ENCODE peak calls at places on chromosomes 7 and 10, in seven cellular contexts. Z is midbrain, B is RPMI7951, U is GM13976, W is neuronal stem cell, Y is germinal center, G is A673. C is an unnamed sample.

GRCh38 chr10:110901954-110902819 is 16.8 kb downstream of the BBIP1 start:
- DNase-seq in Z (no peak), Y (no peak), G (no peak), U (no peak), B (peak), W (no peak), C (no peak)

GRCh38 chr10:118272090-118272775 is 69.9 kb downstream of the FAM204A start:
- DNase-seq in U (no peak), Z (peak), Y (no peak), B (no peak), W (no peak), G (no peak), C (no peak)

GRCh38 chr7:27952393-27953290 is 212.7 kb downstream of the TAX1BP1 start:
- DNase-seq in Y (no peak), B (peak), U (no peak), G (no peak), Z (no peak), W (no peak), C (no peak)

GRCh38 chr7:139522830-139523198 is 671 bp upstream of the CLEC2L start:
- DNase-seq in W (no peak), Z (no peak), Y (no peak), U (no peak), B (no peak), G (no peak), C (no peak)

GRCh38 chr7:16711730-16712129 is 41.8 kb upstream of the TSPAN13 start:
- DNase-seq in Z (no peak), B (peak), G (no peak), U (no peak), W (no peak), Y (no peak), C (no peak)

GRCh38 chr10:126387931-126388911 is at the start of gene ADAM12:
- DNase-seq in G (peak), B (peak), Z (peak), W (peak), Y (no peak), U (peak), C (peak)

GRCh38 chr7:98357751-98358161 is 43.1 kb downstream of the BAIAP2L1 start:
- DNase-seq in B (peak), U (no peak), Z (no peak), W (no peak), G (no peak), Y (no peak), C (no peak)

GRCh38 chr7:87645446-87645845 is 17.2 kb downstream of the RUNDC3B start:
- DNase-seq in W (no peak), G (no peak), U (no peak), Z (no peak), Y (no peak), B (no peak), C (no peak)

GRCh38 chr7:77439572-77439971 is 23.4 kb upstream of the GSAP start:
- DNase-seq in B (peak), Z (peak), G (peak), Y (no peak), U (no peak), W (no peak), C (no peak)

GRCh38 chr10:68469838-68470237 is 1.9 kb downstream of the DNA2 start:
- DNase-seq in U (no peak), G (no peak), Z (no peak), W (no peak), Y (no peak), B (no peak), C (no peak)

GRCh38 chr7:155844526-155844925 is 32.3 kb upstream of the SHH start:
- DNase-seq in W (no peak), Z (no peak), G (no peak), B (no peak), Y (no peak), U (no peak), C (no peak)

GRCh38 chr10:110914411-110914810 is 4.6 kb downstream of the BBIP1 start:
- DNase-seq in G (no peak), Y (no peak), U (no peak), W (no peak), Z (no peak), B (no peak), C (no peak)

GRCh38 chr7:65988084-65988483 is 6.1 kb upstream of the GUSB start:
- DNase-seq in W (no peak), Z (no peak), Y (no peak), B (no peak), G (no peak), U (no peak), C (no peak)

GRCh38 chr10:124081547-124082140 is 11.8 kb downstream of the CHST15 start:
- DNase-seq in G (no peak), Y (no peak), W (no peak), U (no peak), B (no peak), Z (no peak), C (no peak)

GRCh38 chr10:26743091-26743490 is 45.6 kb downstream of the PDSS1 start:
- DNase-seq in W (no peak), Z (no peak), B (no peak), Y (no peak), U (no peak), G (no peak), C (no peak)

GRCh38 chr10:49161411-49161997 is 26.7 kb downstream of the TMEM273 start:
- DNase-seq in W (no peak), Y (no peak), G (peak), U (no peak), Z (peak), B (peak), C (no peak)

GRCh38 chr10:43594944-43595589 is 11.2 kb upstream of the ZNF485 start:
- DNase-seq in W (no peak), B (peak), Y (peak), Z (no peak), G (no peak), U (peak), C (peak)

GRCh38 chr7:150755473-150756099 is 18.4 kb downstream of the GIMAP5 start:
- DNase-seq in U (peak), W (no peak), G (peak), B (peak), Y (no peak), Z (no peak), C (peak)

GRCh38 chr10:32964261-32964660 is 6.2 kb upstream of the ITGB1 start:
- DNase-seq in B (no peak), U (no peak), Z (no peak), Y (no peak), W (no peak), G (no peak), C (no peak)

GRCh38 chr7:79619216-79619615 is 165.7 kb upstream of the MAGI2 start:
- DNase-seq in Y (no peak), W (no peak), B (no peak), G (peak), U (no peak), Z (no peak), C (no peak)

GRCh38 chr7:27097686-27098492 is 2.1 kb upstream of the HOXA1 start:
- DNase-seq in B (peak), Y (no peak), Z (no peak), W (peak), U (no peak), G (no peak), C (no peak)

GRCh38 chr7:43631559-43631958 is 48.7 kb downstream of the STK17A start:
- DNase-seq in Y (no peak), U (no peak), Z (no peak), W (no peak), G (no peak), B (no peak), C (no peak)

GRCh38 chr7:108004220-108005142 is 1.5 kb upstream of the LAMB1 start:
- DNase-seq in B (peak), Y (no peak), U (no peak), W (no peak), G (no peak), Z (no peak), C (peak)

GRCh38 chr10:37856881-37857286 is 526 bp downstream of the ZNF248 start:
- DNase-seq in Z (peak), U (peak), W (no peak), B (peak), G (no peak), Y (peak), C (peak)

GRCh38 chr7:29019896-29020295 is 61.8 kb upstream of the TRIL start:
- DNase-seq in G (no peak), U (no peak), B (no peak), Y (no peak), W (no peak), Z (peak), C (no peak)

GRCh38 chr7:12436896-12437535 is 33.4 kb upstream of the VWDE start:
- DNase-seq in W (peak), Y (no peak), G (peak), B (no peak), Z (no peak), U (no peak), C (no peak)

GRCh38 chr7:105057472-105057871 is 43.5 kb downstream of the KMT2E start:
- DNase-seq in Y (no peak), Z (no peak), G (no peak), W (no peak), U (no peak), B (no peak), C (no peak)